ENCODE peak calls at places on chromosomes 12 and 14, in seven cellular contexts. Z is heart left ventricle, J is IMR-90, I is GM12892, M is ovary, F is testis, L is adrenal gland. R is an unnamed sample.

GRCh38 chr14:61222388-61222787 is 58.8 kb downstream of the TMEM30B start:
- DNase-seq in Z (no peak), J (no peak), I (no peak), M (no peak), F (no peak), L (no peak), R (no peak)

GRCh38 chr14:45091696-45092095 is 7.8 kb downstream of the PRPF39 start:
- DNase-seq in Z (no peak), J (peak), I (no peak), M (no peak), F (no peak), L (no peak), R (no peak)

GRCh38 chr14:66662374-66662773 is 154.4 kb downstream of the GPHN start:
- DNase-seq in Z (no peak), J (no peak), I (no peak), M (no peak), F (peak), L (no peak), R (no peak)

GRCh38 chr12:104877107-104877705 is 80.9 kb downstream of the SLC41A2 start:
- DNase-seq in Z (peak), J (peak), I (no peak), M (peak), F (peak), L (peak), R (no peak)

GRCh38 chr12:79424109-79424721 is 266.5 kb downstream of the PAWR start:
- DNase-seq in Z (no peak), J (peak), I (no peak), M (no peak), F (no peak), L (peak), R (no peak)

GRCh38 chr12:82326905-82327503 is 31.2 kb downstream of the CCDC59 start:
- DNase-seq in Z (no peak), J (peak), I (no peak), M (no peak), F (no peak), L (no peak), R (no peak)

GRCh38 chr12:38704455-38704854 is 200.9 kb downstream of the CPNE8 start:
- DNase-seq in Z (no peak), J (no peak), I (no peak), M (no peak), F (no peak), L (no peak), R (no peak)

GRCh38 chr14:99260652-99261551 is 11.1 kb downstream of the BCL11B start:
- DNase-seq in Z (no peak), J (no peak), I (no peak), M (no peak), F (no peak), L (no peak), R (no peak)

GRCh38 chr12:113895176-113895575 is 70.9 kb downstream of the RBM19 start:
- DNase-seq in Z (no peak), J (no peak), I (no peak), M (no peak), F (no peak), L (no peak), R (no peak)

GRCh38 chr14:28987516-28987915 is 220.9 kb downstream of the FOXG1 start:
- DNase-seq in Z (no peak), J (peak), I (no peak), M (no peak), F (no peak), L (no peak), R (no peak)

GRCh38 chr12:24596768-24597388 is 352.0 kb downstream of the BCAT1 start:
- DNase-seq in Z (no peak), J (peak), I (no peak), M (no peak), F (no peak), L (no peak), R (no peak)

GRCh38 chr14:24693353-24693737 is 59.4 kb upstream of the GZMB start:
- DNase-seq in Z (no peak), J (no peak), I (no peak), M (no peak), F (no peak), L (no peak), R (no peak)

GRCh38 chr12:114936148-114937099 is 252.4 kb upstream of the TBX3 start:
- DNase-seq in Z (no peak), J (peak), I (no peak), M (no peak), F (no peak), L (no peak), R (peak)

GRCh38 chr12:51873251-51873994 is 14.5 kb upstream of the ANKRD33 start:
- DNase-seq in Z (no peak), J (no peak), I (no peak), M (no peak), F (no peak), L (no peak), R (no peak)

GRCh38 chr14:46432516-46432915 is 219.1 kb downstream of the RPL10L start:
- DNase-seq in Z (no peak), J (no peak), I (no peak), M (no peak), F (no peak), L (no peak), R (no peak)

GRCh38 chr12:52900896-52901714 is 3.8 kb downstream of the KRT8 start:
- DNase-seq in Z (no peak), J (no peak), I (no peak), M (no peak), F (no peak), L (no peak), R (no peak)

GRCh38 chr14:104361101-104361591 is 218.4 kb upstream of the C14orf180 start:
- DNase-seq in Z (no peak), J (no peak), I (no peak), M (peak), F (no peak), L (no peak), R (no peak)

GRCh38 chr12:3036901-3037600 is 40.1 kb upstream of the TSPAN9 start:
- DNase-seq in Z (no peak), J (no peak), I (no peak), M (no peak), F (no peak), L (no peak), R (no peak)

GRCh38 chr14:58072288-58073071 is 79.5 kb downstream of the ARMH4 start:
- DNase-seq in Z (peak), J (peak), I (peak), M (peak), F (peak), L (peak), R (peak)

GRCh38 chr12:3542911-3543310 is 51.9 kb downstream of the PRMT8 start:
- DNase-seq in Z (no peak), J (peak), I (no peak), M (no peak), F (no peak), L (no peak), R (no peak)

GRCh38 chr14:22994762-22995275 is 12.5 kb upstream of the AJUBA start:
- DNase-seq in Z (peak), J (peak), I (no peak), M (no peak), F (peak), L (no peak), R (no peak)

GRCh38 chr14:105980224-105980623 is 453.8 kb downstream of the TMEM121 start:
- DNase-seq in Z (no peak), J (no peak), I (no peak), M (no peak), F (no peak), L (no peak), R (no peak)

GRCh38 chr14:61875483-61875882 is 113.3 kb downstream of the SNAPC1 start:
- DNase-seq in Z (no peak), J (no peak), I (no peak), M (no peak), F (no peak), L (no peak), R (no peak)

GRCh38 chr14:30551460-30551859 is 7.5 kb upstream of the G2E3 start:
- DNase-seq in Z (no peak), J (peak), I (no peak), M (no peak), F (no peak), L (no peak), R (no peak)

GRCh38 chr14:104685216-104685997 is 4.0 kb upstream of the INF2 start:
- DNase-seq in Z (no peak), J (no peak), I (no peak), M (no peak), F (no peak), L (no peak), R (no peak)

GRCh38 chr12:69684472-69684871 is 14.6 kb downstream of the BEST3 start:
- DNase-seq in Z (no peak), J (no peak), I (no peak), M (no peak), F (no peak), L (no peak), R (no peak)

GRCh38 chr14:50060871-50061663 is 55.3 kb downstream of the VCPKMT start:
- DNase-seq in Z (no peak), J (peak), I (peak), M (peak), F (peak), L (peak), R (peak)

GRCh38 chr14:28323951-28324741 is 442.4 kb upstream of the FOXG1 start:
- DNase-seq in Z (no peak), J (no peak), I (no peak), M (no peak), F (no peak), L (no peak), R (no peak)

GRCh38 chr12:124566181-124567034 is 1.0 kb downstream of the NCOR2 start:
- DNase-seq in Z (peak), J (peak), I (peak), M (peak), F (peak), L (peak), R (peak)

GRCh38 chr12:1836854-1837411 is 16.6 kb downstream of the LRTM2 start:
- DNase-seq in Z (no peak), J (no peak), I (no peak), M (no peak), F (no peak), L (no peak), R (no peak)

GRCh38 chr12:24541193-24541871 is 407.6 kb downstream of the BCAT1 start:
- DNase-seq in Z (no peak), J (no peak), I (no peak), M (no peak), F (no peak), L (no peak), R (no peak)

GRCh38 chr12:131093971-131094830 is 140.5 kb downstream of the ADGRD1 start:
- DNase-seq in Z (peak), J (no peak), I (no peak), M (no peak), F (peak), L (no peak), R (no peak)

GRCh38 chr14:61267336-61267735 is 13.8 kb downstream of the TMEM30B start:
- DNase-seq in Z (no peak), J (peak), I (no peak), M (no peak), F (no peak), L (no peak), R (no peak)

GRCh38 chr12:27179399-27180214 is 64.5 kb upstream of the STK38L start:
- DNase-seq in Z (no peak), J (peak), I (no peak), M (no peak), F (no peak), L (no peak), R (peak)

GRCh38 chr14:67575684-67576083 is 24.4 kb downstream of the PIGH start:
- DNase-seq in Z (no peak), J (no peak), I (no peak), M (no peak), F (no peak), L (no peak), R (no peak)

GRCh38 chr14:35405304-35405996 is 901 bp upstream of the NFKBIA start:
- DNase-seq in Z (peak), J (no peak), I (no peak), M (peak), F (peak), L (peak), R (no peak)

GRCh38 chr12:26696613-26697092 is 136.3 kb downstream of the ITPR2 start:
- DNase-seq in Z (no peak), J (peak), I (no peak), M (no peak), F (no peak), L (no peak), R (no peak)

GRCh38 chr14:54676822-54677708 is 110.1 kb downstream of the SAMD4A start:
- DNase-seq in Z (peak), J (peak), I (no peak), M (no peak), F (no peak), L (peak), R (peak)

GRCh38 chr14:68981539-68981976 is 2.5 kb upstream of the ACTN1 start:
- DNase-seq in Z (no peak), J (peak), I (no peak), M (no peak), F (no peak), L (no peak), R (no peak)
- TF ChIP-seq POLR2A in Z (no peak), J (peak), I (no peak), M (no peak), F (no peak), L (no peak), R (no peak)

DNA sequence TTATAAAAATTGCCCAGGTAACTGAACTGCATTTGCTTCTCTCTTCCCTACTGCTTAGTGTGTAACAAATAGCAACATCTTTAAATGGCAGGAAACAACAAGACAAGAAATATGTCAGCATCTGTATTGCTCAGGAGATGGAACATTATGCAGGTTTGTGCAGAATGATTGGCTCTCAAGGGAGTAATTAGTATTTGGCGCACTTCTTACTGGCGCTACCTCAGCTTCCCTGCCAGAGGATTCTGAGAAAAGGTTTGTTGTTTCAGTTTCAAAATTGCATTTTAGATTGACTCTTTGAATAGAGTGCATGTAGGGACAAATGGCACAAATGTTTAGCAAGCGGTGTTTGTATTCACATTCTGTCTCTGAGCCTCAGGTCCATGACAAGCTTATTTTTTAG is 222.8 kb downstream of the DUSP6 start:
- DNase-seq in Z (no peak), J (no peak), I (no peak), M (no peak), F (no peak), L (no peak), R (no peak)
- TF ChIP-seq POLR2A in Z (no peak), J (no peak), I (no peak), M (no peak), F (no peak), L (no peak), R (no peak)

GRCh38 chr12:116661341-116661740 is 76.5 kb downstream of the SPRING1 start:
- DNase-seq in Z (no peak), J (no peak), I (no peak), M (no peak), F (peak), L (no peak), R (no peak)

GRCh38 chr12:116666305-116666673 is 71.6 kb downstream of the SPRING1 start:
- DNase-seq in Z (no peak), J (no peak), I (no peak), M (no peak), F (no peak), L (no peak), R (no peak)

GRCh38 chr12:116659771-116660481 is 77.9 kb downstream of the SPRING1 start:
- DNase-seq in Z (no peak), J (peak), I (no peak), M (peak), F (no peak), L (no peak), R (peak)

GRCh38 chr12:116665666-116666304 is 72.1 kb downstream of the SPRING1 start:
- DNase-seq in Z (no peak), J (no peak), I (no peak), M (no peak), F (no peak), L (no peak), R (no peak)

DNA sequence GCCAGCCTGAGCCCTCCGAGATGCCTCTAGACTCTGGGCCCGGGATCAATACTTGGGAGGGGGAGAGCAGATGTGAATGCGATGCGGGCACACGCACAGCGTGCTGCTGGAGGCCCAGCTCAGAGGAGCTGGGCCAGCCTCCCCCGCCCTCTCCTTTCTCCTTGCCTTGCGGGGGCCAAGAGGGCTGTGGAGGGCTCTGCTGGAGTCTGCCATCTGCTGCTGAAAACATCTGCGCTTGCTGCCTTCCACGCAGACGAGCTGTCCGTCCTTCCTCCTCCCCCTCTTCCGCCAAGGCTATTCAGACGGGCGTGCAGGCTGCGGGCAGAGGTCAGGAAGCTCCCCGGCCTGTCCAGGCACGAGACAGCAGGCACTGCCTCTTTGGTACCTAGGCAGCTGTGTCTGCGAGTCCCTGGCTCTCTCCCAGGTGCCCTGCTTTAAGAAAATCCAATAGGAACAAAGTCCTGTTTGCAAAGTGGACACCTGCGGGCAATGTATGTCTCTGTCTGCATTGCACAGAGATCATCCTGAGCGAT is 75.2 kb downstream of the SPRING1 start:
- DNase-seq in Z (no peak), J (peak), I (no peak), M (peak), F (peak), L (no peak), R (no peak)
- TF ChIP-seq POLR2A in Z (no peak), J (no peak), I (no peak), M (no peak), F (no peak), L (no peak), R (no peak)

GRCh38 chr14:75279739-75280447 is 1.3 kb downstream of the FOS start:
- DNase-seq in Z (no peak), J (peak), I (no peak), M (peak), F (peak), L (peak), R (no peak)
- TF ChIP-seq POLR2A in Z (no peak), J (no peak), I (no peak), M (peak), F (no peak), L (no peak), R (no peak)

GRCh38 chr12:96882862-96883261 is 24.2 kb upstream of the NEDD1 start:
- DNase-seq in Z (no peak), J (peak), I (no peak), M (no peak), F (no peak), L (no peak), R (no peak)
- TF ChIP-seq POLR2A in Z (no peak), J (no peak), I (no peak), M (no peak), F (no peak), L (no peak), R (no peak)

GRCh38 chr12:132909030-132909368 is 21.6 kb upstream of the CHFR start:
- DNase-seq in Z (no peak), J (no peak), I (no peak), M (no peak), F (no peak), L (no peak), R (no peak)

GRCh38 chr12:132907216-132907615 is 19.8 kb upstream of the CHFR start:
- DNase-seq in Z (no peak), J (no peak), I (no peak), M (peak), F (no peak), L (no peak), R (no peak)

GRCh38 chr12:132904718-132905328 is 17.4 kb upstream of the CHFR start:
- DNase-seq in Z (peak), J (no peak), I (peak), M (peak), F (peak), L (peak), R (no peak)

DNA sequence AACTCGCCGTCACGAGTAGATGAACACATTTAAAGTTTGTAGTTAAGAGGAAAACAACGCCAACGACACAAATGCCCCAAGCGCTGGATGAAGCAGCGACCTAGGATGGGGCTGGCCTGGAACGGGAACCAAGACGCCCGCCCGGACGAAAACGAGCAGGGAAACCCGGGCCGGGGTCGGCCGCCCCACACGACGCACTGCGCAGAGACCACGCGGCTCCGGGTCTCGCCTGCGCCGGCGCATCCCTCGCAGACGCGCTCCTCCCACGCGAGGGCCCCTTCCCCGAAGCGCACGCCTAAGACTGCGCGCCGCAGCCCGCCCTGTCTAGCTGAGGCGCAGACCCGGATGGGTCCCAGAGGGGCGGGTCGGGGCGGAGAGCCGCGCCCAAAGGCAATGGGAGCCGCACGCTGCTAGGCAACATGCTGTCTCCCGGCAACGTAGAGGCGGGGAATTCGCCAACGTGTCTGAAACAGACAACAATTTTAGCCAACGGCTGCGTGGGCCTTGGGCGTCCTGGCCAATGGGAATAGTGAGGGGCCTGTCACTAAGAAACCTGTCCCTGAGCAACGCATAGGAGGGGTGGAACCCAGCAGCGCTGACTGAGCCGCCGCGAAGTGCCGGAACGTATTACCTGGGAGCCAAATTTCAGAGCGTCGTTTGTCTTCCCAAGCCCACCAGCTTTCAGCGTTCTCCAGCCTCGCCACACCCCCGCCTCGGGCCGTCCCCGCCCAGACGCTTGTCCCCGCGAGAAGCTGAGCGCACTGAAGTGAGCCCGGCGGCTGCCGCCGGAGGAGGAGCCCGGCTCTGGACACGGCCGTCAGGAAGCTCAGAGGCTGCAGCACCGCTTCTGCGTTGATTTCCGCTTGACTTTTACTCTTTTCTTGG is 21.0 kb upstream of the CHFR start:
- DNase-seq in Z (peak), J (peak), I (peak), M (peak), F (peak), L (peak), R (no peak)
- TF ChIP-seq POLR2A in Z (no peak), J (no peak), I (no peak), M (peak), F (no peak), L (peak), R (no peak)